ENCODE peak calls at places on chromosome 3, in eight cellular contexts. One of them, this sample, is unnamed.

GRCh38 chr3:38585791-38586420 is 63.6 kb downstream of the SCN5A start:
- DNase-seq in central memory CD4-positive, alpha-beta T cell: no peak
- DNase-seq in activated T-cell treated with anti-CD3 and anti-CD28 coated beads for 1 hour: no peak
- DNase-seq in stimulated activated naive CD8-positive, alpha-beta T cell treated with anti-CD3 and anti-CD28 coated beads, Interleukin-15, Interleukin-2, amounts not matched to agents 100 U/mL and 50 U/mL, for 24 hours: no peak
- DNase-seq in cardiac muscle cell: no peak
- DNase-seq in stimulated activated CD4-positive, alpha-beta T cell treated with anti-CD3 and anti-CD28 coated beads, Interleukin-1b, Interleukin-23, amount 100 ng/mL, for 24 hours: no peak
- DNase-seq in T-cell: no peak
- DNase-seq in HTR-8/SVneo: no peak
- DNase-seq in this sample: no peak

GRCh38 chr3:46936733-46937250 is 39.8 kb downstream of the CCDC12 start:
- DNase-seq in T-cell: no peak
- DNase-seq in central memory CD4-positive, alpha-beta T cell: no peak
- DNase-seq in stimulated activated CD4-positive, alpha-beta T cell treated with anti-CD3 and anti-CD28 coated beads, Interleukin-1b, Interleukin-23, amount 100 ng/mL, for 24 hours: no peak
- DNase-seq in cardiac muscle cell: no peak
- DNase-seq in HTR-8/SVneo: no peak
- DNase-seq in activated T-cell treated with anti-CD3 and anti-CD28 coated beads for 1 hour: no peak
- DNase-seq in stimulated activated naive CD8-positive, alpha-beta T cell treated with anti-CD3 and anti-CD28 coated beads, Interleukin-15, Interleukin-2, amounts not matched to agents 100 U/mL and 50 U/mL, for 24 hours: no peak
- DNase-seq in this sample: no peak

GRCh38 chr3:58043933-58044332 is 35.7 kb downstream of the FLNB start:
- DNase-seq in T-cell: no peak
- DNase-seq in activated T-cell treated with anti-CD3 and anti-CD28 coated beads for 1 hour: no peak
- DNase-seq in stimulated activated naive CD8-positive, alpha-beta T cell treated with anti-CD3 and anti-CD28 coated beads, Interleukin-15, Interleukin-2, amounts not matched to agents 100 U/mL and 50 U/mL, for 24 hours: no peak
- DNase-seq in stimulated activated CD4-positive, alpha-beta T cell treated with anti-CD3 and anti-CD28 coated beads, Interleukin-1b, Interleukin-23, amount 100 ng/mL, for 24 hours: no peak
- DNase-seq in central memory CD4-positive, alpha-beta T cell: no peak
- DNase-seq in HTR-8/SVneo: no peak
- DNase-seq in cardiac muscle cell: no peak
- DNase-seq in this sample: peak; percentile 54

GRCh38 chr3:169694117-169694516 is 30.6 kb upstream of the MECOM start:
- DNase-seq in central memory CD4-positive, alpha-beta T cell: no peak
- DNase-seq in activated T-cell treated with anti-CD3 and anti-CD28 coated beads for 1 hour: no peak
- DNase-seq in stimulated activated naive CD8-positive, alpha-beta T cell treated with anti-CD3 and anti-CD28 coated beads, Interleukin-15, Interleukin-2, amounts not matched to agents 100 U/mL and 50 U/mL, for 24 hours: no peak
- DNase-seq in cardiac muscle cell: peak; percentile 40
- DNase-seq in T-cell: no peak
- DNase-seq in HTR-8/SVneo: no peak
- DNase-seq in stimulated activated CD4-positive, alpha-beta T cell treated with anti-CD3 and anti-CD28 coated beads, Interleukin-1b, Interleukin-23, amount 100 ng/mL, for 24 hours: no peak
- DNase-seq in this sample: peak; percentile 10

GRCh38 chr3:64642327-64643151 is 45.3 kb downstream of the ADAMTS9 start:
- DNase-seq in central memory CD4-positive, alpha-beta T cell: no peak
- DNase-seq in T-cell: no peak
- DNase-seq in stimulated activated naive CD8-positive, alpha-beta T cell treated with anti-CD3 and anti-CD28 coated beads, Interleukin-15, Interleukin-2, amounts not matched to agents 100 U/mL and 50 U/mL, for 24 hours: no peak
- DNase-seq in activated T-cell treated with anti-CD3 and anti-CD28 coated beads for 1 hour: no peak
- DNase-seq in cardiac muscle cell: no peak
- DNase-seq in HTR-8/SVneo: no peak
- DNase-seq in stimulated activated CD4-positive, alpha-beta T cell treated with anti-CD3 and anti-CD28 coated beads, Interleukin-1b, Interleukin-23, amount 100 ng/mL, for 24 hours: no peak
- DNase-seq in this sample: no peak

GRCh38 chr3:71360170-71360569 is 223.4 kb downstream of the FOXP1 start:
- DNase-seq in T-cell: no peak
- DNase-seq in cardiac muscle cell: no peak
- DNase-seq in HTR-8/SVneo: no peak
- DNase-seq in central memory CD4-positive, alpha-beta T cell: no peak
- DNase-seq in activated T-cell treated with anti-CD3 and anti-CD28 coated beads for 1 hour: no peak
- DNase-seq in stimulated activated CD4-positive, alpha-beta T cell treated with anti-CD3 and anti-CD28 coated beads, Interleukin-1b, Interleukin-23, amount 100 ng/mL, for 24 hours: no peak
- DNase-seq in stimulated activated naive CD8-positive, alpha-beta T cell treated with anti-CD3 and anti-CD28 coated beads, Interleukin-15, Interleukin-2, amounts not matched to agents 100 U/mL and 50 U/mL, for 24 hours: no peak
- DNase-seq in this sample: no peak

GRCh38 chr3:38018296-38019266 is 10.9 kb downstream of the PLCD1 start:
- DNase-seq in cardiac muscle cell: no peak
- DNase-seq in activated T-cell treated with anti-CD3 and anti-CD28 coated beads for 1 hour: no peak
- DNase-seq in stimulated activated CD4-positive, alpha-beta T cell treated with anti-CD3 and anti-CD28 coated beads, Interleukin-1b, Interleukin-23, amount 100 ng/mL, for 24 hours: no peak
- DNase-seq in central memory CD4-positive, alpha-beta T cell: no peak
- DNase-seq in stimulated activated naive CD8-positive, alpha-beta T cell treated with anti-CD3 and anti-CD28 coated beads, Interleukin-15, Interleukin-2, amounts not matched to agents 100 U/mL and 50 U/mL, for 24 hours: no peak
- DNase-seq in HTR-8/SVneo: no peak
- DNase-seq in T-cell: no peak
- DNase-seq in this sample: no peak

GRCh38 chr3:187742351-187743171 is 2.7 kb downstream of the BCL6 start:
- DNase-seq in stimulated activated naive CD8-positive, alpha-beta T cell treated with anti-CD3 and anti-CD28 coated beads, Interleukin-15, Interleukin-2, amounts not matched to agents 100 U/mL and 50 U/mL, for 24 hours: peak; percentile 27
- DNase-seq in T-cell: no peak
- DNase-seq in cardiac muscle cell: no peak
- DNase-seq in central memory CD4-positive, alpha-beta T cell: peak; percentile 9
- DNase-seq in HTR-8/SVneo: no peak
- DNase-seq in stimulated activated CD4-positive, alpha-beta T cell treated with anti-CD3 and anti-CD28 coated beads, Interleukin-1b, Interleukin-23, amount 100 ng/mL, for 24 hours: no peak
- DNase-seq in activated T-cell treated with anti-CD3 and anti-CD28 coated beads for 1 hour: no peak
- DNase-seq in this sample: peak; percentile 41

GRCh38 chr3:45592830-45593707 is 1.5 kb upstream of the LIMD1 start:
- DNase-seq in central memory CD4-positive, alpha-beta T cell: peak; percentile 59
- DNase-seq in HTR-8/SVneo: peak; percentile 85
- DNase-seq in activated T-cell treated with anti-CD3 and anti-CD28 coated beads for 1 hour: peak; percentile 50
- DNase-seq in stimulated activated naive CD8-positive, alpha-beta T cell treated with anti-CD3 and anti-CD28 coated beads, Interleukin-15, Interleukin-2, amounts not matched to agents 100 U/mL and 50 U/mL, for 24 hours: peak; percentile 83
- DNase-seq in cardiac muscle cell: peak; percentile 92
- DNase-seq in T-cell: peak; percentile 55
- DNase-seq in stimulated activated CD4-positive, alpha-beta T cell treated with anti-CD3 and anti-CD28 coated beads, Interleukin-1b, Interleukin-23, amount 100 ng/mL, for 24 hours: peak; percentile 30
- DNase-seq in this sample: peak; percentile 93

GRCh38 chr3:9951126-9951525 is 1.1 kb downstream of the PRRT3 start:
- DNase-seq in activated T-cell treated with anti-CD3 and anti-CD28 coated beads for 1 hour: no peak
- DNase-seq in cardiac muscle cell: no peak
- DNase-seq in T-cell: no peak
- DNase-seq in stimulated activated naive CD8-positive, alpha-beta T cell treated with anti-CD3 and anti-CD28 coated beads, Interleukin-15, Interleukin-2, amounts not matched to agents 100 U/mL and 50 U/mL, for 24 hours: peak; percentile 45
- DNase-seq in stimulated activated CD4-positive, alpha-beta T cell treated with anti-CD3 and anti-CD28 coated beads, Interleukin-1b, Interleukin-23, amount 100 ng/mL, for 24 hours: no peak
- DNase-seq in central memory CD4-positive, alpha-beta T cell: no peak
- DNase-seq in HTR-8/SVneo: no peak
- DNase-seq in this sample: no peak

GRCh38 chr3:186979837-186980236 is 49.5 kb downstream of the ST6GAL1 start:
- DNase-seq in central memory CD4-positive, alpha-beta T cell: no peak
- DNase-seq in stimulated activated CD4-positive, alpha-beta T cell treated with anti-CD3 and anti-CD28 coated beads, Interleukin-1b, Interleukin-23, amount 100 ng/mL, for 24 hours: no peak
- DNase-seq in activated T-cell treated with anti-CD3 and anti-CD28 coated beads for 1 hour: no peak
- DNase-seq in HTR-8/SVneo: no peak
- DNase-seq in cardiac muscle cell: no peak
- DNase-seq in T-cell: no peak
- DNase-seq in stimulated activated naive CD8-positive, alpha-beta T cell treated with anti-CD3 and anti-CD28 coated beads, Interleukin-15, Interleukin-2, amounts not matched to agents 100 U/mL and 50 U/mL, for 24 hours: no peak
- DNase-seq in this sample: peak; percentile 83

GRCh38 chr3:179156775-179157174 is 8.6 kb downstream of the PIK3CA start:
- DNase-seq in cardiac muscle cell: no peak
- DNase-seq in T-cell: no peak
- DNase-seq in activated T-cell treated with anti-CD3 and anti-CD28 coated beads for 1 hour: no peak
- DNase-seq in stimulated activated CD4-positive, alpha-beta T cell treated with anti-CD3 and anti-CD28 coated beads, Interleukin-1b, Interleukin-23, amount 100 ng/mL, for 24 hours: no peak
- DNase-seq in stimulated activated naive CD8-positive, alpha-beta T cell treated with anti-CD3 and anti-CD28 coated beads, Interleukin-15, Interleukin-2, amounts not matched to agents 100 U/mL and 50 U/mL, for 24 hours: no peak
- DNase-seq in HTR-8/SVneo: no peak
- DNase-seq in central memory CD4-positive, alpha-beta T cell: no peak
- DNase-seq in this sample: peak; percentile 44

GRCh38 chr3:139121513-139122220 is 77.0 kb upstream of the PRR23C start:
- DNase-seq in T-cell: no peak
- DNase-seq in stimulated activated naive CD8-positive, alpha-beta T cell treated with anti-CD3 and anti-CD28 coated beads, Interleukin-15, Interleukin-2, amounts not matched to agents 100 U/mL and 50 U/mL, for 24 hours: no peak
- DNase-seq in cardiac muscle cell: no peak
- DNase-seq in activated T-cell treated with anti-CD3 and anti-CD28 coated beads for 1 hour: no peak
- DNase-seq in stimulated activated CD4-positive, alpha-beta T cell treated with anti-CD3 and anti-CD28 coated beads, Interleukin-1b, Interleukin-23, amount 100 ng/mL, for 24 hours: no peak
- DNase-seq in central memory CD4-positive, alpha-beta T cell: no peak
- DNase-seq in HTR-8/SVneo: no peak
- DNase-seq in this sample: peak; percentile 7

GRCh38 chr3:26099692-26100091 is 309.8 kb downstream of the OXSM start:
- DNase-seq in stimulated activated CD4-positive, alpha-beta T cell treated with anti-CD3 and anti-CD28 coated beads, Interleukin-1b, Interleukin-23, amount 100 ng/mL, for 24 hours: no peak
- DNase-seq in T-cell: no peak
- DNase-seq in stimulated activated naive CD8-positive, alpha-beta T cell treated with anti-CD3 and anti-CD28 coated beads, Interleukin-15, Interleukin-2, amounts not matched to agents 100 U/mL and 50 U/mL, for 24 hours: no peak
- DNase-seq in activated T-cell treated with anti-CD3 and anti-CD28 coated beads for 1 hour: no peak
- DNase-seq in cardiac muscle cell: peak; percentile 28
- DNase-seq in HTR-8/SVneo: no peak
- DNase-seq in central memory CD4-positive, alpha-beta T cell: no peak
- DNase-seq in this sample: peak; percentile 45

GRCh38 chr3:195255571-195256501 is 15.1 kb downstream of the XXYLT1 start:
- DNase-seq in central memory CD4-positive, alpha-beta T cell: no peak
- DNase-seq in HTR-8/SVneo: no peak
- DNase-seq in stimulated activated CD4-positive, alpha-beta T cell treated with anti-CD3 and anti-CD28 coated beads, Interleukin-1b, Interleukin-23, amount 100 ng/mL, for 24 hours: no peak
- DNase-seq in T-cell: no peak
- DNase-seq in cardiac muscle cell: no peak
- DNase-seq in activated T-cell treated with anti-CD3 and anti-CD28 coated beads for 1 hour: no peak
- DNase-seq in stimulated activated naive CD8-positive, alpha-beta T cell treated with anti-CD3 and anti-CD28 coated beads, Interleukin-15, Interleukin-2, amounts not matched to agents 100 U/mL and 50 U/mL, for 24 hours: no peak
- DNase-seq in this sample: no peak

GRCh38 chr3:31176045-31176444 is 281.6 kb upstream of the GADL1 start:
- DNase-seq in cardiac muscle cell: no peak
- DNase-seq in activated T-cell treated with anti-CD3 and anti-CD28 coated beads for 1 hour: no peak
- DNase-seq in stimulated activated CD4-positive, alpha-beta T cell treated with anti-CD3 and anti-CD28 coated beads, Interleukin-1b, Interleukin-23, amount 100 ng/mL, for 24 hours: no peak
- DNase-seq in T-cell: no peak
- DNase-seq in stimulated activated naive CD8-positive, alpha-beta T cell treated with anti-CD3 and anti-CD28 coated beads, Interleukin-15, Interleukin-2, amounts not matched to agents 100 U/mL and 50 U/mL, for 24 hours: no peak
- DNase-seq in HTR-8/SVneo: no peak
- DNase-seq in central memory CD4-positive, alpha-beta T cell: no peak
- DNase-seq in this sample: no peak

GRCh38 chr3:141009496-141009895 is 41.7 kb upstream of the SPSB4 start:
- DNase-seq in stimulated activated naive CD8-positive, alpha-beta T cell treated with anti-CD3 and anti-CD28 coated beads, Interleukin-15, Interleukin-2, amounts not matched to agents 100 U/mL and 50 U/mL, for 24 hours: no peak
- DNase-seq in activated T-cell treated with anti-CD3 and anti-CD28 coated beads for 1 hour: no peak
- DNase-seq in stimulated activated CD4-positive, alpha-beta T cell treated with anti-CD3 and anti-CD28 coated beads, Interleukin-1b, Interleukin-23, amount 100 ng/mL, for 24 hours: no peak
- DNase-seq in cardiac muscle cell: no peak
- DNase-seq in HTR-8/SVneo: no peak
- DNase-seq in T-cell: no peak
- DNase-seq in central memory CD4-positive, alpha-beta T cell: no peak
- DNase-seq in this sample: peak; percentile 82

GRCh38 chr3:81152156-81152555 is 609.3 kb downstream of the GBE1 start:
- DNase-seq in stimulated activated naive CD8-positive, alpha-beta T cell treated with anti-CD3 and anti-CD28 coated beads, Interleukin-15, Interleukin-2, amounts not matched to agents 100 U/mL and 50 U/mL, for 24 hours: no peak
- DNase-seq in cardiac muscle cell: no peak
- DNase-seq in central memory CD4-positive, alpha-beta T cell: no peak
- DNase-seq in activated T-cell treated with anti-CD3 and anti-CD28 coated beads for 1 hour: no peak
- DNase-seq in stimulated activated CD4-positive, alpha-beta T cell treated with anti-CD3 and anti-CD28 coated beads, Interleukin-1b, Interleukin-23, amount 100 ng/mL, for 24 hours: no peak
- DNase-seq in T-cell: no peak
- DNase-seq in HTR-8/SVneo: no peak
- DNase-seq in this sample: no peak

GRCh38 chr3:110383356-110383755 is 688.3 kb upstream of the NECTIN3 start:
- DNase-seq in cardiac muscle cell: no peak
- DNase-seq in stimulated activated naive CD8-positive, alpha-beta T cell treated with anti-CD3 and anti-CD28 coated beads, Interleukin-15, Interleukin-2, amounts not matched to agents 100 U/mL and 50 U/mL, for 24 hours: no peak
- DNase-seq in central memory CD4-positive, alpha-beta T cell: no peak
- DNase-seq in activated T-cell treated with anti-CD3 and anti-CD28 coated beads for 1 hour: no peak
- DNase-seq in T-cell: no peak
- DNase-seq in stimulated activated CD4-positive, alpha-beta T cell treated with anti-CD3 and anti-CD28 coated beads, Interleukin-1b, Interleukin-23, amount 100 ng/mL, for 24 hours: no peak
- DNase-seq in HTR-8/SVneo: no peak
- DNase-seq in this sample: no peak

GRCh38 chr3:10170915-10171478 is 6.3 kb downstream of the IRAK2 start:
- DNase-seq in HTR-8/SVneo: no peak
- DNase-seq in activated T-cell treated with anti-CD3 and anti-CD28 coated beads for 1 hour: no peak
- DNase-seq in central memory CD4-positive, alpha-beta T cell: no peak
- DNase-seq in T-cell: no peak
- DNase-seq in stimulated activated CD4-positive, alpha-beta T cell treated with anti-CD3 and anti-CD28 coated beads, Interleukin-1b, Interleukin-23, amount 100 ng/mL, for 24 hours: no peak
- DNase-seq in stimulated activated naive CD8-positive, alpha-beta T cell treated with anti-CD3 and anti-CD28 coated beads, Interleukin-15, Interleukin-2, amounts not matched to agents 100 U/mL and 50 U/mL, for 24 hours: no peak
- DNase-seq in cardiac muscle cell: no peak
- DNase-seq in this sample: peak; percentile 53

GRCh38 chr3:101690972-101691371 is 4.5 kb upstream of the RPL24 start:
- DNase-seq in cardiac muscle cell: no peak
- DNase-seq in HTR-8/SVneo: no peak
- DNase-seq in stimulated activated naive CD8-positive, alpha-beta T cell treated with anti-CD3 and anti-CD28 coated beads, Interleukin-15, Interleukin-2, amounts not matched to agents 100 U/mL and 50 U/mL, for 24 hours: no peak
- DNase-seq in stimulated activated CD4-positive, alpha-beta T cell treated with anti-CD3 and anti-CD28 coated beads, Interleukin-1b, Interleukin-23, amount 100 ng/mL, for 24 hours: no peak
- DNase-seq in T-cell: no peak
- DNase-seq in activated T-cell treated with anti-CD3 and anti-CD28 coated beads for 1 hour: no peak
- DNase-seq in central memory CD4-positive, alpha-beta T cell: no peak
- DNase-seq in this sample: no peak

GRCh38 chr3:195543642-195544536 is 764 bp upstream of the PPP1R2 start:
- DNase-seq in central memory CD4-positive, alpha-beta T cell: no peak
- DNase-seq in stimulated activated CD4-positive, alpha-beta T cell treated with anti-CD3 and anti-CD28 coated beads, Interleukin-1b, Interleukin-23, amount 100 ng/mL, for 24 hours: no peak
- DNase-seq in T-cell: no peak
- DNase-seq in stimulated activated naive CD8-positive, alpha-beta T cell treated with anti-CD3 and anti-CD28 coated beads, Interleukin-15, Interleukin-2, amounts not matched to agents 100 U/mL and 50 U/mL, for 24 hours: peak; percentile 28
- DNase-seq in activated T-cell treated with anti-CD3 and anti-CD28 coated beads for 1 hour: no peak
- DNase-seq in cardiac muscle cell: no peak
- DNase-seq in HTR-8/SVneo: no peak
- DNase-seq in this sample: no peak

GRCh38 chr3:108407858-108408257 is 102.5 kb downstream of the MYH15 start:
- DNase-seq in activated T-cell treated with anti-CD3 and anti-CD28 coated beads for 1 hour: no peak
- DNase-seq in T-cell: no peak
- DNase-seq in central memory CD4-positive, alpha-beta T cell: no peak
- DNase-seq in stimulated activated CD4-positive, alpha-beta T cell treated with anti-CD3 and anti-CD28 coated beads, Interleukin-1b, Interleukin-23, amount 100 ng/mL, for 24 hours: no peak
- DNase-seq in cardiac muscle cell: no peak
- DNase-seq in stimulated activated naive CD8-positive, alpha-beta T cell treated with anti-CD3 and anti-CD28 coated beads, Interleukin-15, Interleukin-2, amounts not matched to agents 100 U/mL and 50 U/mL, for 24 hours: no peak
- DNase-seq in HTR-8/SVneo: no peak
- DNase-seq in this sample: no peak

This sample was measured in epithelial cell of esophagus.